ENCODE peak calls at places on chromosomes 12 and 14, in five cellular contexts. R is HepG2, P is GM12878, O is H1, F is HCT116. A is an unnamed sample.
A peak's percentile ranks its signal among the peaks of the same experiment; 100 is the strongest.

GRCh38 chr12:25004447-25004846 is 55.5 kb upstream of the BCAT1 start:
- DNase-seq in O (no peak), P (no peak), F (no peak), R (no peak), A (no peak)

GRCh38 chr12:94596596-94596995 is 53.8 kb downstream of the TMCC3 start:
- DNase-seq in P (no peak), F (no peak), O (no peak), R (no peak), A (no peak)

GRCh38 chr12:66011731-66012130 is 118.8 kb downstream of the LLPH start:
- DNase-seq in P (no peak), R (no peak), F (no peak), O (no peak), A (no peak)

GRCh38 chr14:77248666-77249065 is 22.3 kb downstream of the NGB start:
- DNase-seq in O (no peak), P (no peak), F (no peak), R (no peak), A (no peak)

GRCh38 chr12:68349921-68350606 is 17.9 kb upstream of the MDM1 start:
- DNase-seq in P (no peak), O (no peak), F (no peak), R (no peak), A (no peak)

GRCh38 chr14:34935552-34935951 is 47.2 kb upstream of the SRP54 start:
- DNase-seq in F (no peak), O (no peak), R (peak; percentile 33), P (no peak), A (no peak)

GRCh38 chr14:100305446-100306255 is 593 bp downstream of the SLC25A29 start:
- DNase-seq in P (no peak), F (no peak), R (no peak), O (no peak), A (no peak)

GRCh38 chr14:73426877-73427276 is 31.5 kb downstream of the NUMB start:
- DNase-seq in F (no peak), P (no peak), R (no peak), O (no peak), A (no peak)

GRCh38 chr14:97162621-97163020 is 365.4 kb downstream of the VRK1 start:
- DNase-seq in R (no peak), O (no peak), F (no peak), P (no peak), A (no peak)

GRCh38 chr14:93538411-93538810 is 107.7 kb downstream of the UNC79 start:
- DNase-seq in P (no peak), F (peak; percentile 38), R (no peak), O (peak; percentile 15), A (peak; percentile 6)

GRCh38 chr12:47931187-47931586 is 26.4 kb upstream of the VDR start:
- DNase-seq in P (no peak), F (no peak), R (no peak), O (no peak), A (no peak)

GRCh38 chr12:52832451-52832850 is 1.7 kb downstream of the KRT79 start:
- DNase-seq in R (no peak), F (no peak), O (no peak), P (no peak), A (no peak)

GRCh38 chr14:77107228-77107627 is 9.2 kb downstream of the CIPC start:
- DNase-seq in P (no peak), R (no peak), F (no peak), O (no peak), A (no peak)

GRCh38 chr12:45727994-45728624 is 1.4 kb upstream of the ARID2 start:
- DNase-seq in O (no peak), F (no peak), R (no peak), P (no peak), A (no peak)

GRCh38 chr12:96766232-96766631 is 140.8 kb upstream of the NEDD1 start:
- DNase-seq in R (peak; percentile 1), P (no peak), F (no peak), O (peak; percentile 13), A (no peak)

GRCh38 chr12:70609739-70610491 is 27.3 kb downstream of the PTPRB start:
- DNase-seq in F (no peak), O (no peak), R (no peak), P (no peak), A (no peak)

GRCh38 chr14:36452850-36453249 is 67.2 kb downstream of the NKX2-1 start:
- DNase-seq in R (no peak), F (no peak), P (no peak), O (no peak), A (no peak)

GRCh38 chr14:105146181-105146975 is 22.2 kb downstream of the JAG2 start:
- DNase-seq in F (no peak), R (no peak), P (no peak), O (no peak), A (no peak)

GRCh38 chr12:80195143-80195726 is 95.9 kb downstream of the OTOGL start:
- DNase-seq in F (peak; percentile 36), P (no peak), R (peak; percentile 16), O (no peak), A (peak; percentile 47)

GRCh38 chr14:53327716-53328115 is 174.6 kb upstream of the DDHD1 start:
- DNase-seq in R (no peak), F (no peak), P (no peak), O (no peak), A (no peak)

GRCh38 chr14:64952598-64953309 is 10.2 kb upstream of the GPX2 start:
- DNase-seq in O (no peak), P (peak; percentile 32), R (no peak), F (no peak), A (no peak)

GRCh38 chr12:106582661-106583577 is at the start of gene RFX4:
- DNase-seq in P (no peak), O (no peak), F (no peak), R (no peak), A (peak; percentile 81)

GRCh38 chr12:116800918-116801317 is 62.8 kb downstream of the RNFT2 start:
- DNase-seq in P (no peak), F (no peak), R (no peak), O (no peak), A (no peak)

GRCh38 chr12:111335811-111336210 is 33.1 kb downstream of the PHETA1 start:
- DNase-seq in R (no peak), O (no peak), F (no peak), P (no peak), A (no peak)

GRCh38 chr12:60539592-60539991 is 943.8 kb downstream of the SLC16A7 start:
- DNase-seq in P (no peak), O (no peak), F (no peak), R (no peak), A (no peak)

GRCh38 chr14:87690076-87690661 is 302.8 kb downstream of the GALC start:
- DNase-seq in P (no peak), R (no peak), F (no peak), O (no peak), A (no peak)

GRCh38 chr12:41269056-41269455 is 80.9 kb downstream of the PDZRN4 start:
- DNase-seq in O (no peak), R (no peak), P (no peak), F (no peak), A (no peak)

GRCh38 chr12:31772685-31773222 is 43.9 kb upstream of the AMN1 start:
- DNase-seq in R (peak; percentile 20), F (no peak), O (no peak), P (no peak), A (no peak)

GRCh38 chr14:95095991-95096390 is 61.3 kb downstream of the DICER1 start:
- DNase-seq in R (no peak), O (no peak), F (no peak), P (no peak), A (no peak)

GRCh38 chr14:58272589-58273372 is 25.6 kb upstream of the ARID4A start:
- DNase-seq in P (no peak), R (peak; percentile 98), F (no peak), O (no peak), A (no peak)

GRCh38 chr12:56243731-56244181 is 13.9 kb downstream of the SLC39A5 start:
- DNase-seq in P (no peak), O (no peak), R (peak; percentile 41), F (no peak), A (no peak)

GRCh38 chr12:53334822-53335221 is 1.3 kb downstream of the SP7 start:
- DNase-seq in O (no peak), R (no peak), F (no peak), P (no peak), A (no peak)

GRCh38 chr12:54996235-54996634 is 11.7 kb upstream of the TESPA1 start:
- DNase-seq in P (no peak), F (no peak), O (no peak), R (no peak), A (no peak)
- TF ChIP-seq ZNF274 in P (no peak), F (no peak), O (no peak), R (no peak), A (no peak)

GRCh38 chr14:21467620-21468019 is 9.1 kb downstream of the RAB2B start:
- DNase-seq in F (no peak), R (no peak), P (no peak), O (no peak), A (no peak)
- TF ChIP-seq ZNF274 in F (no peak), R (no peak), P (no peak), O (no peak), A (no peak)

GRCh38 chr12:78183854-78184253 is 353.2 kb downstream of the NAV3 start:
- DNase-seq in F (no peak), P (no peak), O (no peak), R (no peak), A (no peak)
- TF ChIP-seq ZNF274 in F (no peak), P (no peak), O (no peak), R (no peak), A (no peak)

DNA sequence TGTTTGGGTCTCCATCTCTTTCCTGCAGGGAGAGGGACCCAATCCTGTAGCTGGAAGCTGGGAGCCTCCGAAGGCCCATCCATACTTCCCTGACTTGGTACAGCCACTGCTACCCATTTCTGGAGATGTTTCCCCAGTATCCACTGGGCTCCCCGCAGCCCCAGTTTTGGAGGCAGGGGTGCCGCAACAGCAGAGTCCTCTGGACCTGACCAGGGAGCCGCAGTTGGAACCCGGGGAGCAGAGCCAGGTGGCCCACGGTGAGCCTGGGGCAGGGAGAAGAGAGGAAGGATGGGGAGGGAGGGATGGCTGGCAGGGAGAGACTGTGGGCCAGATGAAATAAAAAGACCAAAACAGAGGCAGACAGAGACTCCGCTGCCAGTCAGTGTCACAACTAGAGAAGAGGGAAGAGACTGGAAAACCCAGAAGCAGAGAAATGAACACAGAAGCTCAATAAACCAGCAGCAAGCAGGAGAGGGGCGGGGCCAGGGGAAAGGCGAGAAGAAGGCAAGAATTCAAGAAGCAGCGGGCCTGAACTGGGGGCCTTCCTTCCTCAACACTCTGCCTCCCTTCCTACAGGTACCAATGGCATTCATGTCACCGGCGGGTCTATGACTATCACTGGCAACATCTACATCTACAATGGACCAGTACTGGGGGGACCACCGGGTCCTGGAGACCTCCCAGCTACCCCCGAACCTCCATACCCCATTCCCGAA is 6.3 kb downstream of the LTBR start:
- DNase-seq in F (no peak), R (no peak), O (no peak), P (no peak), A (no peak)
- TF ChIP-seq ZNF274 in F (no peak), R (no peak), O (no peak), P (no peak), A (no peak)

DNA sequence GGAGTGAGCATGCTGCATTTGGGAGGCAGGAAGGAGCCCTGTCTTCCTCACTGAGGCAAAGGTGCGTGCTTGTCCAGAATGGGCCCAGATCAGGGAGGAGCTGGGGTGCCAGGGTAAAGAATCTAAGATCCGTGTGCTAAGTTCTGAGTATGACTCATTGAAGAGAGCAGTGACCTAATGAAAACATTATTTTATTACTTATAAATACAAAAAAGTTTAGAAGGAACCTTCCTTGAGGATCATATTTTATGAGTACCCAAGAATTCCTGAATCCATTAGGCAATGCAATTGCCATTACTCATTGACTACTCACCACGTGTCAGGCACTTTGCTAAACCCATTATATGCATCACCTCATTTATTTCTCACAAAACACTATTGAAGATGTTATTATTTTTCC is 264.7 kb downstream of the EGLN3 start:
- DNase-seq in F (no peak), O (no peak), P (no peak), R (no peak), A (no peak)
- TF ChIP-seq ZNF274 in F (no peak), O (no peak), P (no peak), R (no peak), A (no peak)